ENCODE peak calls at places on chromosomes 16 and 17, in seven cellular contexts. Z is mucosa of descending colon; I is left cardiac atrium; E is left ventricle myocardium superior; Y is stimulated activated naive CD8-positive, alpha-beta T cell treated with anti-CD3 and anti-CD28 coated beads, Interleukin-15, Interleukin-2, amounts not matched to agents 100 U/mL and 50 U/mL, for 24 hours; A is HepG2; N is activated T-cell treated with anti-CD3 and anti-CD28 coated beads, Interleukin-2, amount 50 U/mL, for 4 hours. S is an unnamed sample.

GRCh38 chr16:11213373-11213772 is 42.6 kb downstream of the SOCS1 start:
- ATAC-seq in I (peak), E (no peak), A (peak), Z (peak), Y (peak), N (no peak), S (no peak)

GRCh38 chr16:84832488-84833141 is 12.8 kb downstream of the CRISPLD2 start:
- ATAC-seq in A (peak), E (peak), Z (peak), N (no peak), Y (no peak), I (peak), S (no peak)

GRCh38 chr16:30927789-30928378 is 4.5 kb downstream of the FBXL19 start:
- ATAC-seq in N (peak), A (peak), E (peak), I (peak), Z (no peak), Y (peak), S (no peak)

GRCh38 chr17:3994221-3994576 is 30.0 kb upstream of the ATP2A3 start:
- ATAC-seq in Z (no peak), E (no peak), Y (no peak), I (no peak), A (no peak), N (no peak), S (no peak)

GRCh38 chr16:87538594-87538993 is 45.8 kb upstream of the ZCCHC14 start:
- ATAC-seq in Z (no peak), E (no peak), I (no peak), Y (peak), N (peak), A (no peak), S (peak)

GRCh38 chr16:69367980-69368379 is 16.4 kb upstream of the TMED6 start:
- ATAC-seq in Z (no peak), Y (no peak), A (no peak), N (no peak), E (no peak), I (no peak), S (no peak)

GRCh38 chr16:4850211-4850610 is 2.9 kb downstream of the UBN1 start:
- ATAC-seq in E (no peak), Z (no peak), Y (no peak), N (no peak), A (no peak), I (no peak), S (no peak)

GRCh38 chr16:87276091-87276561 is 41.1 kb downstream of the C16orf95 start:
- ATAC-seq in I (no peak), Y (no peak), N (no peak), Z (no peak), E (no peak), A (no peak), S (no peak)

GRCh38 chr16:17951273-17951845 is 385.2 kb downstream of the NPIPA8 start:
- ATAC-seq in N (no peak), A (no peak), Y (no peak), E (no peak), I (no peak), Z (no peak), S (no peak)

GRCh38 chr16:630024-630814 is 566 bp upstream of the WFIKKN1 start:
- ATAC-seq in I (no peak), Y (no peak), A (peak), Z (peak), E (no peak), N (no peak), S (no peak)

GRCh38 chr16:2963074-2963610 is 933 bp upstream of the KREMEN2 start:
- ATAC-seq in N (no peak), Z (no peak), E (no peak), I (no peak), Y (no peak), A (peak), S (no peak)

GRCh38 chr17:3678095-3678820 is 9.6 kb downstream of the EMC6 start:
- ATAC-seq in N (no peak), Z (no peak), Y (no peak), I (peak), A (peak), E (no peak), S (no peak)

GRCh38 chr16:68469728-68470460 is 21.6 kb upstream of the SMPD3 start:
- ATAC-seq in N (peak), E (peak), A (no peak), Y (peak), I (peak), Z (peak), S (peak)

GRCh38 chr16:9134739-9135138 is 43.3 kb downstream of the HAPSTR1 start:
- ATAC-seq in I (peak), Y (peak), Z (peak), E (peak), N (peak), A (peak), S (peak)

GRCh38 chr16:4489030-4489429 is 12.8 kb downstream of the HMOX2 start:
- ATAC-seq in I (no peak), E (no peak), Z (no peak), A (no peak), N (peak), Y (no peak), S (no peak)

GRCh38 chr16:273547-274421 is 2.0 kb downstream of the RGS11 start:
- ATAC-seq in N (no peak), Z (peak), A (peak), E (no peak), I (no peak), Y (peak), S (peak)

GRCh38 chr16:48393843-48394703 is 8.9 kb upstream of the SIAH1 start:
- ATAC-seq in Y (peak), E (peak), I (peak), Z (no peak), N (peak), A (peak), S (peak)

GRCh38 chr17:40651939-40652338 is 4.3 kb upstream of the SMARCE1 start:
- ATAC-seq in I (no peak), N (no peak), E (no peak), A (no peak), Z (no peak), Y (no peak), S (no peak)

GRCh38 chr16:68244481-68244902 is 681 bp upstream of the PLA2G15 start:
- ATAC-seq in E (no peak), Z (peak), N (peak), I (no peak), Y (no peak), A (peak), S (no peak)

GRCh38 chr16:76194621-76195015 is 82.6 kb upstream of the CNTNAP4 start:
- ATAC-seq in Z (no peak), I (peak), Y (no peak), A (no peak), E (peak), N (no peak), S (no peak)